ENCODE peak calls at places on chromosome 9, in five cellular contexts. One of them, this sample, is unnamed.

GRCh38 chr9:17509151-17509550 is 69.7 kb upstream of the SH3GL2 start:
- DNase-seq in GM13976: no peak
- DNase-seq in fibroblast of lung: no peak
- DNase-seq in endodermal cell: no peak
- DNase-seq in CD8-positive, alpha-beta T cell: no peak
- DNase-seq in this sample: no peak

GRCh38 chr9:104009853-104010252 is 84.3 kb upstream of the SMC2 start:
- DNase-seq in GM13976: no peak
- DNase-seq in fibroblast of lung: no peak
- DNase-seq in endodermal cell: no peak
- DNase-seq in CD8-positive, alpha-beta T cell: no peak
- DNase-seq in this sample: no peak

GRCh38 chr9:94922098-94922607 is 195.7 kb downstream of the AOPEP start:
- DNase-seq in GM13976: no peak
- DNase-seq in fibroblast of lung: peak
- DNase-seq in endodermal cell: no peak
- DNase-seq in CD8-positive, alpha-beta T cell: no peak
- DNase-seq in this sample: no peak

GRCh38 chr9:20030671-20031070 is 241.8 kb upstream of the SLC24A2 start:
- DNase-seq in GM13976: no peak
- DNase-seq in fibroblast of lung: no peak
- DNase-seq in endodermal cell: no peak
- DNase-seq in CD8-positive, alpha-beta T cell: no peak
- DNase-seq in this sample: no peak

GRCh38 chr9:110337727-110338522 is at the start of gene TXNDC8:
- DNase-seq in GM13976: no peak
- DNase-seq in fibroblast of lung: peak
- DNase-seq in endodermal cell: no peak
- DNase-seq in CD8-positive, alpha-beta T cell: no peak
- DNase-seq in this sample: no peak

GRCh38 chr9:114286146-114286679 is 36.7 kb upstream of the ORM1 start:
- DNase-seq in GM13976: no peak
- DNase-seq in fibroblast of lung: no peak
- DNase-seq in endodermal cell: peak
- DNase-seq in CD8-positive, alpha-beta T cell: no peak
- DNase-seq in this sample: no peak

GRCh38 chr9:94135222-94135621 is 51.0 kb downstream of the PTPDC1 start:
- DNase-seq in GM13976: no peak
- DNase-seq in fibroblast of lung: peak
- DNase-seq in endodermal cell: no peak
- DNase-seq in CD8-positive, alpha-beta T cell: no peak
- DNase-seq in this sample: no peak

GRCh38 chr9:110687497-110687896 is 18.9 kb downstream of the MUSK start:
- DNase-seq in GM13976: no peak
- DNase-seq in fibroblast of lung: no peak
- DNase-seq in endodermal cell: no peak
- DNase-seq in CD8-positive, alpha-beta T cell: no peak
- DNase-seq in this sample: no peak

GRCh38 chr9:26755476-26755875 is 137.1 kb downstream of the CAAP1 start:
- DNase-seq in GM13976: no peak
- DNase-seq in fibroblast of lung: no peak
- DNase-seq in endodermal cell: no peak
- DNase-seq in CD8-positive, alpha-beta T cell: no peak
- DNase-seq in this sample: no peak

GRCh38 chr9:25427898-25428297 is 250.3 kb downstream of the TUSC1 start:
- DNase-seq in GM13976: no peak
- DNase-seq in fibroblast of lung: no peak
- DNase-seq in endodermal cell: no peak
- DNase-seq in CD8-positive, alpha-beta T cell: no peak
- DNase-seq in this sample: no peak

GRCh38 chr9:116234091-116234490 is 80.5 kb downstream of the PAPPA start:
- DNase-seq in GM13976: no peak
- DNase-seq in fibroblast of lung: peak
- DNase-seq in endodermal cell: peak
- DNase-seq in CD8-positive, alpha-beta T cell: no peak
- DNase-seq in this sample: no peak

GRCh38 chr9:102054811-102055210 is 316.4 kb upstream of the GRIN3A start:
- DNase-seq in GM13976: no peak
- DNase-seq in fibroblast of lung: no peak
- DNase-seq in endodermal cell: no peak
- DNase-seq in CD8-positive, alpha-beta T cell: no peak
- DNase-seq in this sample: no peak

GRCh38 chr9:98253563-98253962 is 1.9 kb downstream of the TBC1D2 start:
- DNase-seq in GM13976: no peak
- DNase-seq in fibroblast of lung: no peak
- DNase-seq in endodermal cell: peak
- DNase-seq in CD8-positive, alpha-beta T cell: no peak
- DNase-seq in this sample: no peak

GRCh38 chr9:133135193-133135745 is 14.2 kb upstream of the RALGDS start:
- DNase-seq in GM13976: no peak
- DNase-seq in fibroblast of lung: peak
- DNase-seq in endodermal cell: no peak
- DNase-seq in CD8-positive, alpha-beta T cell: peak
- DNase-seq in this sample: no peak

GRCh38 chr9:31588010-31588409 is 796.4 kb upstream of the ACO1 start:
- DNase-seq in GM13976: no peak
- DNase-seq in fibroblast of lung: no peak
- DNase-seq in endodermal cell: no peak
- DNase-seq in CD8-positive, alpha-beta T cell: no peak
- DNase-seq in this sample: no peak

GRCh38 chr9:127004946-127005769 is 90.6 kb downstream of the RALGPS1 start:
- DNase-seq in GM13976: peak
- DNase-seq in fibroblast of lung: peak
- DNase-seq in endodermal cell: no peak
- DNase-seq in CD8-positive, alpha-beta T cell: peak
- DNase-seq in this sample: no peak

GRCh38 chr9:81589392-81589791 is 100.0 kb downstream of the TLE1 start:
- DNase-seq in GM13976: no peak
- DNase-seq in fibroblast of lung: no peak
- DNase-seq in endodermal cell: no peak
- DNase-seq in CD8-positive, alpha-beta T cell: no peak
- DNase-seq in this sample: no peak

GRCh38 chr9:1047605-1048235 is 2.4 kb upstream of the DMRT2 start:
- DNase-seq in GM13976: peak
- DNase-seq in fibroblast of lung: no peak
- DNase-seq in endodermal cell: no peak
- DNase-seq in CD8-positive, alpha-beta T cell: no peak
- DNase-seq in this sample: no peak

GRCh38 chr9:31412081-31412480 is 972.4 kb upstream of the ACO1 start:
- DNase-seq in GM13976: no peak
- DNase-seq in fibroblast of lung: no peak
- DNase-seq in endodermal cell: no peak
- DNase-seq in CD8-positive, alpha-beta T cell: no peak
- DNase-seq in this sample: no peak

GRCh38 chr9:136692190-136693134 is 5.2 kb upstream of the AGPAT2 start:
- DNase-seq in GM13976: no peak
- DNase-seq in fibroblast of lung: no peak
- DNase-seq in endodermal cell: no peak
- DNase-seq in CD8-positive, alpha-beta T cell: no peak
- DNase-seq in this sample: no peak

GRCh38 chr9:21110708-21111576 is 30.7 kb downstream of the IFNW1 start:
- DNase-seq in GM13976: peak
- DNase-seq in fibroblast of lung: peak
- DNase-seq in endodermal cell: no peak
- DNase-seq in CD8-positive, alpha-beta T cell: no peak
- DNase-seq in this sample: no peak

GRCh38 chr9:129614932-129615331 is 6.0 kb downstream of the C9orf50 start:
- DNase-seq in GM13976: no peak
- DNase-seq in fibroblast of lung: no peak
- DNase-seq in endodermal cell: no peak
- DNase-seq in CD8-positive, alpha-beta T cell: no peak
- DNase-seq in this sample: no peak

DNA sequence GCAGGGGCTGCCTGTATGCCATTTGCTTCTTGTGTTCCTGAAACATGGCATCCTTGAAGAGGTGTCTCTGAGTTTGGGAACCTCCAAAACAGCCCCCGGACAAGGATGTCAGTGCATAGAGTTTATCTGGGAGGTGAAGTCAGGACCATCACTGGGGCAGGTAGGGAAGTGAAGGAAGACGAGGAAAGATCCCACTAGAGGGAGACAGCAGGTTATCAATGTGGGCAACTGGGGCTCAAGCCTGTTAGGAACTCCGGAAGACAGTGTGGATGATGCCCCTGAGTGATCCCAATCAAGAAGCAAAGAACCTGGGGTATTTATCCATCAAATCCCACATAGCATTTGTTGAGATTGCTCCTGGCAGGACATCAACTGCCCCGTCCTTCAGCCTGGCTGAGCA is 233.1 kb downstream of the AGTPBP1 start:
- DNase-seq in GM13976: no peak
- DNase-seq in fibroblast of lung: no peak
- DNase-seq in endodermal cell: peak
- DNase-seq in CD8-positive, alpha-beta T cell: no peak
- DNase-seq in this sample: no peak
- TF ChIP-seq CTCF in GM13976: no peak
- TF ChIP-seq CTCF in fibroblast of lung: no peak
- TF ChIP-seq CTCF in endodermal cell: peak
- TF ChIP-seq CTCF in CD8-positive, alpha-beta T cell: no peak
- TF ChIP-seq CTCF in this sample: no peak

DNA sequence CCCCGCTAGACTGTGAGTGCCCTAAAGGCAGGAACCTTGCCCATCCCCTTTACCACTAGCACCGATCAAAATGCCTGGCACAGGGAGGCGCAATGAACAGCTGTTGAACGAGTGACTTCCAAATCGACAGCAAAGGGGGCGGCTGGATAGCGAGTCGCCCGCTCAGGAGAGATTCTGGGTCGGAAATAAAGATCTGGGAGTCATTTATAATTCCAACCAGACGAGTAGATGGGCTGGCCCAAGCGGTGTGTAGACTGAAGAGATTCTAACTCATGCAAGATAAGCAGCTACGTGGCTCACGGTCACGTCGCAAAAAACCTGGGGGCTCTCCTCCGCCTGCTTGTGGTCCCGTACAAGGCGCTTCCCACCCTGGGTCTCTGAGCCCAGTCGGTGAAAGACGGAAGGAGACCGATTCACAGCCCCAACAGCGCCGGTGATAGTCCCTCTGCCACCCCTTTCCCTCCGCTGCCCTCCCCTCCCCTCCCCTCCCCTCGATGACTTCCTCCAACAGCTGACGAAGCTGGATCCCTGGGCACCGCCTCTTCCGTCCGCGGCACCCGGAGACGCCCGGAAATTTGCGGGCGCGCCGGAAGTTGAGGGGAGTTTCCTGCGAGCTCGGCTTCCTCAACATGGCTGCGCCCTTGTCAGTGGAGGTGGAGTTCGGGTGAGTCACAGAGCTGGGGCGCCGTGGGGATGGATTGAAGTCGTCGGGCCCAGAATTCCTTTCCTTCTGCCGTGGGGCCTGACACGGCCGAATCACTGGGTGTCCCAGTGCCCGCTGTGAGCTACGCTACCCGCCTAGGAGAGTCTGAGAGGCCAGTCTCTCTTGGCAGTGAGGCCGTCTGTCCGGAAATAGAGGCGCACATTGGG is at the start of gene URM1:
- DNase-seq in GM13976: peak
- DNase-seq in fibroblast of lung: peak
- DNase-seq in endodermal cell: peak
- DNase-seq in CD8-positive, alpha-beta T cell: peak
- DNase-seq in this sample: peak
- TF ChIP-seq CTCF in GM13976: no peak
- TF ChIP-seq CTCF in fibroblast of lung: no peak
- TF ChIP-seq CTCF in endodermal cell: peak
- TF ChIP-seq CTCF in CD8-positive, alpha-beta T cell: no peak
- TF ChIP-seq CTCF in this sample: no peak

GRCh38 chr9:34634551-34634945 is 3.0 kb downstream of the SIGMAR1 start:
- DNase-seq in GM13976: no peak
- DNase-seq in fibroblast of lung: no peak
- DNase-seq in endodermal cell: no peak
- DNase-seq in CD8-positive, alpha-beta T cell: no peak
- DNase-seq in this sample: no peak

GRCh38 chr9:34636791-34637355 is 714 bp downstream of the SIGMAR1 start:
- DNase-seq in GM13976: no peak
- DNase-seq in fibroblast of lung: no peak
- DNase-seq in endodermal cell: no peak
- DNase-seq in CD8-positive, alpha-beta T cell: no peak
- DNase-seq in this sample: no peak

GRCh38 chr9:34635556-34635955 is 2.0 kb downstream of the SIGMAR1 start:
- DNase-seq in GM13976: no peak
- DNase-seq in fibroblast of lung: no peak
- DNase-seq in endodermal cell: no peak
- DNase-seq in CD8-positive, alpha-beta T cell: no peak
- DNase-seq in this sample: no peak

GRCh38 chr9:34638138-34638445 is 505 bp upstream of the SIGMAR1 start:
- DNase-seq in GM13976: no peak
- DNase-seq in fibroblast of lung: no peak
- DNase-seq in endodermal cell: no peak
- DNase-seq in CD8-positive, alpha-beta T cell: no peak
- DNase-seq in this sample: no peak

GRCh38 chr9:34637356-34638137 is at the start of gene SIGMAR1:
- DNase-seq in GM13976: peak
- DNase-seq in fibroblast of lung: peak
- DNase-seq in endodermal cell: peak
- DNase-seq in CD8-positive, alpha-beta T cell: peak
- DNase-seq in this sample: peak
- TF ChIP-seq CTCF in GM13976: no peak
- TF ChIP-seq CTCF in fibroblast of lung: no peak
- TF ChIP-seq CTCF in endodermal cell: no peak
- TF ChIP-seq CTCF in CD8-positive, alpha-beta T cell: no peak
- TF ChIP-seq CTCF in this sample: no peak

GRCh38 chr9:123484130-123484529 is 128.1 kb downstream of the CRB2 start:
- DNase-seq in GM13976: no peak
- DNase-seq in fibroblast of lung: no peak
- DNase-seq in endodermal cell: no peak
- DNase-seq in CD8-positive, alpha-beta T cell: no peak
- DNase-seq in this sample: no peak

GRCh38 chr9:123487944-123488343 is 131.9 kb downstream of the CRB2 start:
- DNase-seq in GM13976: no peak
- DNase-seq in fibroblast of lung: no peak
- DNase-seq in endodermal cell: no peak
- DNase-seq in CD8-positive, alpha-beta T cell: no peak
- DNase-seq in this sample: no peak

GRCh38 chr9:123486431-123486830 is 130.4 kb downstream of the CRB2 start:
- DNase-seq in GM13976: no peak
- DNase-seq in fibroblast of lung: no peak
- DNase-seq in endodermal cell: no peak
- DNase-seq in CD8-positive, alpha-beta T cell: no peak
- DNase-seq in this sample: no peak

GRCh38 chr9:123493627-123494026 is 137.6 kb downstream of the CRB2 start:
- DNase-seq in GM13976: no peak
- DNase-seq in fibroblast of lung: no peak
- DNase-seq in endodermal cell: peak
- DNase-seq in CD8-positive, alpha-beta T cell: no peak
- DNase-seq in this sample: no peak

DNA sequence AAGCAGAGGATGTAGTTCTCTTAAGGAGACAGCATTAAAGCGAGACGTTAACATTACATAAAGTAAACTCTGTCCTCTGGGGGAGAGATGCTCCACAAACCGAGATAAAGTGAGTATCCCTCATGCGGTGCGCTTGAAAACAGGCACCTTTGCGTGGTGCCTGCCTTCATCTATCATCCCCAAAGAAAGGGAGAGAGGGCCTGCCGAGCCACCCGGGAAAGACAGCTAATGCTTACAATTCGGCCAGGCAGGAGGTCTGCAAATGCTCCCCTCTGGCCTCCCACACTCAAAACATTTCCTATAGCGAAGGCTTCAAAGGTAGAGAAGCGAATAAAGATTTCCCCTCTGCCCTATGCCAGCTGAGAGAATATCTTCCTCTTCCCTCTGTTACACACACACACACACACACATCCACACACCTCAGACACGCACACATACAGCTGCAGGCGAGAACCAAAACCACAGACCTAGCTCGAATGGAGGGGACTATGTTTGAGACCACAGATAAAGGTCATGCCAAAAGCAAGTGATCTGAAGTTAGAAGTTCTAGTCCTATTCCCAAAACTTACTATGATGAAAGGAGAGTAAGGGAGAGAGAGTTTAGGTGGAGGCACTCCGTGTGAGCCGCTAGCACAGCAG is 132.8 kb downstream of the CRB2 start:
- DNase-seq in GM13976: no peak
- DNase-seq in fibroblast of lung: no peak
- DNase-seq in endodermal cell: no peak
- DNase-seq in CD8-positive, alpha-beta T cell: no peak
- DNase-seq in this sample: no peak
- TF ChIP-seq CTCF in GM13976: no peak
- TF ChIP-seq CTCF in fibroblast of lung: no peak
- TF ChIP-seq CTCF in endodermal cell: no peak
- TF ChIP-seq CTCF in CD8-positive, alpha-beta T cell: no peak
- TF ChIP-seq CTCF in this sample: no peak

This sample was measured in activated B cell treated with CpG ODN at 0.5 μM for 24 hours.